ENCODE peak calls at places on chromosome 1, in nine cellular contexts. One of them, this sample, is unnamed. For H3K4me1, the result is how much of the 10 kb centered on the place peaks cover.

GRCh38 chr1:201457508-201457960 is 11.5 kb downstream of the PHLDA3 start:
- DNase-seq in A549: no peak
- DNase-seq in upper lobe of right lung: no peak
- DNase-seq in H9: no peak
- DNase-seq in uterus: no peak
- DNase-seq in small intestine: no peak
- DNase-seq in heart right ventricle: no peak
- DNase-seq in OCI-LY7: no peak
- DNase-seq in spleen: no peak
- DNase-seq in this sample: no peak

GRCh38 chr1:225654688-225655508 is 2.0 kb upstream of the ENAH start:
- DNase-seq in H9: no peak
- DNase-seq in spleen: no peak
- DNase-seq in upper lobe of right lung: no peak
- DNase-seq in A549: no peak
- DNase-seq in OCI-LY7: no peak
- DNase-seq in uterus: no peak
- DNase-seq in small intestine: no peak
- DNase-seq in heart right ventricle: no peak
- DNase-seq in this sample: no peak

GRCh38 chr1:108892356-108893140 is 15.8 kb downstream of the GPSM2 start:
- DNase-seq in A549: no peak
- DNase-seq in OCI-LY7: no peak
- DNase-seq in upper lobe of right lung: no peak
- DNase-seq in spleen: no peak
- DNase-seq in small intestine: no peak
- DNase-seq in H9: no peak
- DNase-seq in uterus: no peak
- DNase-seq in heart right ventricle: no peak
- DNase-seq in this sample: peak

GRCh38 chr1:153617677-153618076 is 1.6 kb upstream of the S100A14 start:
- DNase-seq in upper lobe of right lung: no peak
- DNase-seq in small intestine: peak
- DNase-seq in uterus: peak
- DNase-seq in OCI-LY7: peak
- DNase-seq in heart right ventricle: peak
- DNase-seq in H9: peak
- DNase-seq in A549: no peak
- DNase-seq in spleen: peak
- DNase-seq in this sample: peak

GRCh38 chr1:2492091-2492490 is 16.0 kb downstream of the PLCH2 start:
- DNase-seq in upper lobe of right lung: no peak
- DNase-seq in OCI-LY7: peak
- DNase-seq in A549: no peak
- DNase-seq in small intestine: no peak
- DNase-seq in uterus: no peak
- DNase-seq in spleen: no peak
- DNase-seq in heart right ventricle: no peak
- DNase-seq in H9: no peak
- DNase-seq in this sample: no peak

GRCh38 chr1:104264506-104264905 is 514.8 kb downstream of the AMY1C start:
- DNase-seq in spleen: no peak
- DNase-seq in A549: no peak
- DNase-seq in small intestine: no peak
- DNase-seq in uterus: no peak
- DNase-seq in H9: no peak
- DNase-seq in heart right ventricle: no peak
- DNase-seq in upper lobe of right lung: no peak
- DNase-seq in OCI-LY7: no peak
- DNase-seq in this sample: no peak

GRCh38 chr1:54486864-54487263 is 61.2 kb upstream of the ACOT11 start:
- DNase-seq in upper lobe of right lung: no peak
- DNase-seq in spleen: no peak
- DNase-seq in H9: no peak
- DNase-seq in small intestine: peak
- DNase-seq in heart right ventricle: no peak
- DNase-seq in OCI-LY7: peak
- DNase-seq in A549: no peak
- DNase-seq in uterus: no peak
- DNase-seq in this sample: no peak

GRCh38 chr1:225608014-225608796 is 44.7 kb downstream of the ENAH start:
- DNase-seq in spleen: no peak
- DNase-seq in small intestine: no peak
- DNase-seq in heart right ventricle: no peak
- DNase-seq in upper lobe of right lung: no peak
- DNase-seq in H9: no peak
- DNase-seq in uterus: no peak
- DNase-seq in A549: no peak
- DNase-seq in OCI-LY7: no peak
- DNase-seq in this sample: no peak

GRCh38 chr1:45260244-45260643 is 53.8 kb upstream of the ZSWIM5 start:
- DNase-seq in upper lobe of right lung: no peak
- DNase-seq in small intestine: no peak
- DNase-seq in spleen: no peak
- DNase-seq in H9: no peak
- DNase-seq in heart right ventricle: no peak
- DNase-seq in OCI-LY7: no peak
- DNase-seq in uterus: no peak
- DNase-seq in A549: no peak
- DNase-seq in this sample: no peak

GRCh38 chr1:199123615-199124014 is 484.8 kb downstream of the PTPRC start:
- DNase-seq in H9: no peak
- DNase-seq in small intestine: no peak
- DNase-seq in uterus: no peak
- DNase-seq in spleen: no peak
- DNase-seq in OCI-LY7: no peak
- DNase-seq in A549: no peak
- DNase-seq in heart right ventricle: no peak
- DNase-seq in upper lobe of right lung: no peak
- DNase-seq in this sample: no peak

GRCh38 chr1:4130096-4130495 is 230.0 kb upstream of the C1orf174 start:
- DNase-seq in small intestine: no peak
- DNase-seq in H9: no peak
- DNase-seq in spleen: peak
- DNase-seq in heart right ventricle: no peak
- DNase-seq in uterus: no peak
- DNase-seq in OCI-LY7: no peak
- DNase-seq in upper lobe of right lung: no peak
- DNase-seq in A549: no peak
- DNase-seq in this sample: no peak

DNA sequence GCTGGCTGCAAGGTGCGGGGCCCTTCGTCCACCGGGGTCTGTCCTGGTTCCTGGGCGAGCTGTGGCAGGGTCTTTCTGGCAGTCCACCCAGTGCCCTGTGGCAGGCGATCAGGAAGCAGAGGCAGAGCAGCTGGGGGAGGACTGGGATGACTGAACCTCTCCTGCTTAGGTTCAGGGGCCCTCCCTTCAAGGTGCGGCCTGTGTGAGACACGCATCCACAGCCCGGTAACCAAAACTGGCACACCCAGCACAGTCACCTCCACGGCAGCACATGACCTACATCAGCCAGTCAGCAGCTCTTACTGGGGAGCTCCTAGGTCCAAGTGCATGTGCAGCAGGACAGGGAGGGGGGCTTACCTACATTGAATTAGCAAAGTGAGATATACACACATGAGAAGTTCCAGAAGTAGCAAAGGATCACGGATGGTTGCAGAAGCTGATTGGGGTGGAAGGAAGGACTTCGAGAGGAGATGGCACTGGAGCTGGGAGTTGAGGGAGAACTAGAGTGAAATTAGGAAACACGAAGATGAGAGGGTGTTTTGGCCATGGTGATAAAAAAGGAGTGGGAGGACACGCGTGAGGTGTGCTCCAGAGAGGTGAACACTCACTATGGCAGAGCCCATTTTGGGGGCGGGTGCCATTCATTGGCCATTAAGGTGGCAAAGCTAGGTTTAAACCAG is 51.4 kb upstream of the IRF2BP2 start:
- DNase-seq in H9: no peak
- DNase-seq in spleen: no peak
- DNase-seq in upper lobe of right lung: no peak
- DNase-seq in heart right ventricle: no peak
- DNase-seq in A549: no peak
- DNase-seq in uterus: no peak
- DNase-seq in small intestine: no peak
- DNase-seq in OCI-LY7: no peak
- DNase-seq in this sample: no peak
- H3K4me1 ChIP-seq in H9: under half
- H3K4me1 ChIP-seq in spleen: under half
- H3K4me1 ChIP-seq in upper lobe of right lung: under half
- H3K4me1 ChIP-seq in heart right ventricle: under half
- H3K4me1 ChIP-seq in A549: under half
- H3K4me1 ChIP-seq in uterus: under half
- H3K4me1 ChIP-seq in small intestine: under half
- H3K4me1 ChIP-seq in OCI-LY7: under half
- H3K4me1 ChIP-seq in this sample: half or more

DNA sequence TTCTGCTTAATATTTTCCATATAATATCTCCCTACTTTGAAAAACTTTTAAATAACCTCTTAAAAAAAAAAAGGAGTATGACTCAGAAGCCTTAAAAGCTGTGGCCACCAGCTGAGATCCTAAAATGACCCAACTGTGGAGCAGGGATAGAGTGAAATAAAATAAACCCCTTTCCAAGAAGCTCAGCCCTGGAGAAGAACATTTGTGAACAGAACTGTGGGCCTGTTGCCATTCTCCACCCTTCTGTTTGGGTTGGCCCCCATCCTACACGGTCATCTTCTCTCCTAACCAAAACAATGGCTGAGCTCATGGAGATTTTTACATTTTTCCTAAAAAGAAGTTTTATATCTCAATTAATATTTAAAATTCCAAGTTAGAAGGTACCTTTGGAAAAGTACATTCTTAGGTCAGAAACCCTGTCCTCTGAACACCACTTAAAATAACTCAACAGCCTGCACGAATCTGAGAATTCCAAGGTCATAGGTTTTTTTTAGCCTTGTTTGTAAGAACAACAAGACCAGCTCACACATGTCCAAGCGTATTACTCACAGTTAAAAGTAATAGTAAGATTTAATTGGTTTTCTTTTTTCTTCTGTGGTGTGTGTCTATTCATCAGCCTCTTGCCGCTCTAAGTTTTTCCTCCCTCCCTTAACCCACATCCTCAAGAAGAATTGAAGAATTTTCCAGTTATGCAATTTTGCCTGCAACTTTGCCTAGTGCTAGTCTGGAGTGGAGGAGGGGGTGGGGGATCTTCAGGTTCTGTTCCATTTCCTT is 107.7 kb upstream of the ERRFI1 start:
- DNase-seq in upper lobe of right lung: no peak
- DNase-seq in H9: no peak
- DNase-seq in small intestine: no peak
- DNase-seq in A549: no peak
- DNase-seq in uterus: peak
- DNase-seq in heart right ventricle: peak
- DNase-seq in spleen: no peak
- DNase-seq in OCI-LY7: no peak
- DNase-seq in this sample: peak
- H3K27ac ChIP-seq in upper lobe of right lung: no peak
- H3K27ac ChIP-seq in H9: no peak
- H3K27ac ChIP-seq in small intestine: peak
- H3K27ac ChIP-seq in A549: peak
- H3K27ac ChIP-seq in uterus: peak
- H3K27ac ChIP-seq in heart right ventricle: peak
- H3K27ac ChIP-seq in spleen: no peak
- H3K27ac ChIP-seq in OCI-LY7: no peak
- H3K27ac ChIP-seq in this sample: peak

DNA sequence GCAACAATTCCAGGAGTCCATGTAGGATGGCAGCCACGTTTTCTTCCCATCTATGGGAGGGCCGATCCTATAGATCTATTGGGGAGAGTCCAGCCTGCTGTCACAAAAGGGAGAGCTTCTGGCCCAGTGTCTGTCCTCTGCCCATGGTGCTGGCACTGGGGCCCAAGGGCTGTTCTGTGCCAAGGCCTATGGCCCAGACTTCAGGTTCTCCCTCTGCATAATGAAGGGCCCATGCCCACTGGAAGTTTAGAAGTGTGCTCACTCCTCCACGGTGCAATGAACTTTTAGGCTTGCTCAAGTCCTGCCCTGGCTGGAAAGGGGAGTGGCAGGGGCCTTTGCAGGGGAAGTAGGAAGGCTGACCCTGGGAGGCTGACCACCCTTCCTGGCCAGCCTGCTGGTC is 44.1 kb upstream of the ATP2B4 start:
- DNase-seq in small intestine: no peak
- DNase-seq in uterus: no peak
- DNase-seq in H9: no peak
- DNase-seq in OCI-LY7: no peak
- DNase-seq in A549: no peak
- DNase-seq in upper lobe of right lung: no peak
- DNase-seq in heart right ventricle: no peak
- DNase-seq in spleen: no peak
- DNase-seq in this sample: no peak
- H3K4me1 ChIP-seq in small intestine: under half
- H3K4me1 ChIP-seq in uterus: under half
- H3K4me1 ChIP-seq in H9: under half
- H3K4me1 ChIP-seq in OCI-LY7: under half
- H3K4me1 ChIP-seq in A549: under half
- H3K4me1 ChIP-seq in upper lobe of right lung: under half
- H3K4me1 ChIP-seq in heart right ventricle: under half
- H3K4me1 ChIP-seq in spleen: under half
- H3K4me1 ChIP-seq in this sample: under half

GRCh38 chr1:89942825-89943658 is 51.9 kb upstream of the ZNF326 start:
- DNase-seq in spleen: no peak
- DNase-seq in H9: no peak
- DNase-seq in A549: peak
- DNase-seq in small intestine: no peak
- DNase-seq in heart right ventricle: no peak
- DNase-seq in upper lobe of right lung: no peak
- DNase-seq in uterus: no peak
- DNase-seq in OCI-LY7: no peak
- DNase-seq in this sample: peak
- H3K27ac ChIP-seq in spleen: no peak
- H3K27ac ChIP-seq in H9: no peak
- H3K27ac ChIP-seq in A549: peak
- H3K27ac ChIP-seq in small intestine: no peak
- H3K27ac ChIP-seq in heart right ventricle: no peak
- H3K27ac ChIP-seq in upper lobe of right lung: no peak
- H3K27ac ChIP-seq in uterus: no peak
- H3K27ac ChIP-seq in OCI-LY7: no peak
- H3K27ac ChIP-seq in this sample: no peak

DNA sequence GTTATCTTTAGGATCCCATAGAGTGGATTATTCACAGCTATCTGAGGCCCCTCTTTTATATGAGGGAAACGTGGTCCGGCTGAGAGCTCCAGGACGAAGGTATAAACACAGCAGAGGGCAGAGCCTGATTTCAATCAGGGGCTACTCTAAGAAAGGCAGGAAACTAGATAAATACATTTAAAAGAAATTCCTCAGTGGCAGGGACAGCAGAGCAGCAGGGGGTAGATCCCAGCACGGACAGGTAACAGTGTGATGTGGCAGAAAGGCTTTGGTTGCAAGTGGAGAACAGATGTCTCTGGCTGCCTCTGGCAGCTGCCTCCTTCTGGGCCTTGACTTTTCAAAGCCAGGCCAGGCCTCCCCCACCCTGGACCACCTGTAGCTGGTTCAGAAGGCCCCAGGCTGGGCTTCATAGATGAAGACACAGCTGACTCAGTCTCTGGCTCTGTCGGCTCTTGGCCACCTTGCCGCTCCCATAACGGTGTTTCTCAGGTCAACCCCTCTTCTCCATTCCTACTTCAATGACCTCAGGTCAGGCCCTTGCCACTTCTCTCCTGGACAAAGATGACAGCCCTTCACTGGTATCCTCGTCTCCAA is 43.8 kb downstream of the FAM78B start:
- DNase-seq in spleen: no peak
- DNase-seq in heart right ventricle: no peak
- DNase-seq in A549: no peak
- DNase-seq in H9: peak
- DNase-seq in uterus: no peak
- DNase-seq in small intestine: no peak
- DNase-seq in OCI-LY7: no peak
- DNase-seq in upper lobe of right lung: no peak
- DNase-seq in this sample: no peak
- H3K4me1 ChIP-seq in spleen: under half
- H3K4me1 ChIP-seq in heart right ventricle: under half
- H3K4me1 ChIP-seq in A549: under half
- H3K4me1 ChIP-seq in H9: under half
- H3K4me1 ChIP-seq in uterus: under half
- H3K4me1 ChIP-seq in small intestine: under half
- H3K4me1 ChIP-seq in OCI-LY7: under half
- H3K4me1 ChIP-seq in upper lobe of right lung: under half
- H3K4me1 ChIP-seq in this sample: under half